ENCODE peak calls at places on chromosomes 5 and 9, in four cellular contexts. D is CD4-positive, alpha-beta T cell; C is activated naive CD4-positive, alpha-beta T cell; O is NCI-H69. B is an unnamed sample.
A peak's percentile ranks its signal among the peaks of the same experiment; 100 is the strongest.

GRCh38 chr5:43193171-43193951 is 1.3 kb downstream of the NIM1K start:
- DNase-seq in D (no peak), C (no peak), O (peak; percentile 70), B (peak; percentile 61)

GRCh38 chr5:135217669-135218485 is 181.2 kb downstream of the MACROH2A1 start:
- DNase-seq in D (no peak), C (no peak), O (no peak), B (peak; percentile 78)

GRCh38 chr5:55533806-55534435 is 843 bp downstream of the PLPP1 start:
- DNase-seq in D (no peak), C (no peak), O (peak; percentile 90), B (no peak)

GRCh38 chr9:111258209-111258877 is 71.7 kb downstream of the OR2K2 start:
- DNase-seq in D (no peak), C (no peak), O (no peak), B (no peak)

GRCh38 chr9:5853005-5853404 is 20.1 kb upstream of the ERMP1 start:
- DNase-seq in D (no peak), C (no peak), O (no peak), B (no peak)

GRCh38 chr5:127898551-127899213 is 184.9 kb upstream of the SLC12A2 start:
- DNase-seq in D (no peak), C (no peak), O (no peak), B (no peak)

GRCh38 chr9:134475051-134475790 is 149.0 kb downstream of the RXRA start:
- DNase-seq in D (peak; percentile 5), C (no peak), O (no peak), B (peak; percentile 73)

GRCh38 chr9:134288731-134289130 is 37.5 kb upstream of the RXRA start:
- DNase-seq in D (no peak), C (no peak), O (no peak), B (peak; percentile 48)

GRCh38 chr9:33306037-33306436 is 15.7 kb downstream of the NFX1 start:
- DNase-seq in D (no peak), C (no peak), O (no peak), B (no peak)

GRCh38 chr9:134099123-134099761 is 31.4 kb upstream of the BRD3 start:
- DNase-seq in D (peak; percentile 32), C (no peak), O (peak; percentile 67), B (peak; percentile 88)

GRCh38 chr5:80251636-80252035 is 4.2 kb downstream of the SERINC5 start:
- DNase-seq in D (no peak), C (no peak), O (no peak), B (no peak)

GRCh38 chr9:115024925-115025535 is 92.9 kb downstream of the TNC start:
- DNase-seq in D (no peak), C (no peak), O (no peak), B (no peak)

GRCh38 chr5:1733369-1733768 is 66.3 kb downstream of the MRPL36 start:
- DNase-seq in D (no peak), C (no peak), O (no peak), B (peak; percentile 26)

GRCh38 chr5:82367930-82368329 is 89.8 kb upstream of the RPS23 start:
- DNase-seq in D (no peak), C (no peak), O (no peak), B (no peak)

GRCh38 chr9:128191406-128192046 is at the start of gene CIZ1:
- DNase-seq in D (peak; percentile 73), C (peak; percentile 21), O (peak; percentile 91), B (peak; percentile 98)

GRCh38 chr5:94771742-94772141 is 153.3 kb downstream of the SLF1 start:
- DNase-seq in D (no peak), C (no peak), O (peak; percentile 88), B (peak; percentile 14)

GRCh38 chr5:115738807-115739206 is 77.7 kb downstream of the CDO1 start:
- DNase-seq in D (no peak), C (no peak), O (peak; percentile 85), B (no peak)

GRCh38 chr5:149040421-149040820 is 22.4 kb downstream of the SH3TC2 start:
- DNase-seq in D (no peak), C (no peak), O (no peak), B (no peak)

GRCh38 chr5:180810210-180811011 is 7.8 kb upstream of the MGAT1 start:
- DNase-seq in D (peak; percentile 96), C (peak; percentile 99), O (peak; percentile 97), B (peak; percentile 97)

GRCh38 chr5:144864113-144864512 is 693.4 kb downstream of the KCTD16 start:
- DNase-seq in D (no peak), C (no peak), O (peak; percentile 67), B (no peak)

GRCh38 chr9:35518981-35519679 is 29.2 kb downstream of the RUSC2 start:
- DNase-seq in D (no peak), C (no peak), O (no peak), B (no peak)

GRCh38 chr5:138110266-138110963 is 26.6 kb downstream of the WNT8A start:
- DNase-seq in D (no peak), C (no peak), O (peak; percentile 79), B (peak; percentile 61)

GRCh38 chr5:95358858-95359257 is 32.3 kb upstream of the FAM81B start:
- DNase-seq in D (no peak), C (no peak), O (no peak), B (no peak)

GRCh38 chr5:171521679-171522078 is 102.2 kb downstream of the FGF18 start:
- DNase-seq in D (no peak), C (no peak), O (no peak), B (no peak)

GRCh38 chr5:81513982-81514381 is 120.0 kb upstream of the ACOT12 start:
- DNase-seq in D (no peak), C (no peak), O (peak; percentile 44), B (no peak)

GRCh38 chr5:93385665-93386064 is 195.4 kb downstream of the NR2F1-AS1 start:
- DNase-seq in D (no peak), C (no peak), O (peak; percentile 86), B (no peak)

GRCh38 chr5:2193142-2193922 is 310.6 kb upstream of the IRX4 start:
- DNase-seq in D (no peak), C (no peak), O (no peak), B (no peak)

GRCh38 chr5:33049845-33050244 is 338.7 kb downstream of the NPR3 start:
- DNase-seq in D (no peak), C (no peak), O (no peak), B (no peak)

GRCh38 chr9:126702501-126703329 is 89.0 kb downstream of the LMX1B start:
- DNase-seq in D (no peak), C (no peak), O (no peak), B (peak; percentile 96)

GRCh38 chr9:104855837-104856236 is 72.1 kb downstream of the ABCA1 start:
- DNase-seq in D (no peak), C (no peak), O (peak; percentile 58), B (no peak)

GRCh38 chr9:16689352-16689938 is 181.0 kb downstream of the BNC2 start:
- DNase-seq in D (no peak), C (no peak), O (peak; percentile 90), B (no peak)

GRCh38 chr9:112166176-112167140 is 8.6 kb downstream of the SUSD1 start:
- DNase-seq in D (no peak), C (no peak), O (peak; percentile 47), B (no peak)

GRCh38 chr5:74895906-74896305 is 29.7 kb upstream of the FAM169A start:
- DNase-seq in D (no peak), C (no peak), O (peak; percentile 15), B (no peak)

B was measured in H7.